ENCODE peak calls at places on chromosome 19, in seven cellular contexts. L is endothelial cell of umbilical vein, T is suprapubic skin, V is transverse colon, A is upper lobe of left lung, R is SK-N-SH, U is stomach. N is an unnamed sample.
A peak's percentile ranks its signal among the peaks of the same experiment; 100 is the strongest.

GRCh38 chr19:50854636-50855410 is at the start of gene KLK3:
- DNase-seq in L (no peak), T (no peak), V (no peak), A (no peak), R (no peak), U (no peak), N (no peak)

GRCh38 chr19:13881692-13882418 is 4.9 kb downstream of the NANOS3 start:
- DNase-seq in L (no peak), T (no peak), V (peak; percentile 63), A (peak; percentile 42), R (no peak), U (no peak), N (peak; percentile 57)

GRCh38 chr19:45164577-45165335 is 4.0 kb upstream of the NKPD1 start:
- DNase-seq in L (peak; percentile 45), T (no peak), V (peak; percentile 79), A (peak; percentile 88), R (no peak), U (peak; percentile 82), N (peak; percentile 74)

GRCh38 chr19:40771101-40771539 is 4.2 kb upstream of the MIA start:
- DNase-seq in L (no peak), T (no peak), V (no peak), A (no peak), R (no peak), U (no peak), N (no peak)

GRCh38 chr19:19372656-19373416 is 32.6 kb upstream of the GATAD2A start:
- DNase-seq in L (peak; percentile 80), T (no peak), V (peak; percentile 86), A (peak; percentile 92), R (no peak), U (peak; percentile 74), N (peak; percentile 86)

GRCh38 chr19:4859697-4860096 is 7.8 kb downstream of the PLIN3 start:
- DNase-seq in L (no peak), T (no peak), V (no peak), A (no peak), R (no peak), U (no peak), N (no peak)

GRCh38 chr19:17156947-17157302 is 58.2 kb upstream of the USE1 start:
- DNase-seq in L (no peak), T (no peak), V (no peak), A (peak; percentile 57), R (no peak), U (no peak), N (no peak)

GRCh38 chr19:55082023-55082851 is 6.6 kb downstream of the EPS8L1 start:
- DNase-seq in L (peak; percentile 70), T (no peak), V (no peak), A (no peak), R (peak; percentile 87), U (no peak), N (no peak)

GRCh38 chr19:19103167-19103566 is 35.1 kb downstream of the TMEM161A start:
- DNase-seq in L (no peak), T (no peak), V (no peak), A (no peak), R (no peak), U (no peak), N (no peak)

GRCh38 chr19:31214086-31214485 is 135.2 kb downstream of the TSHZ3 start:
- DNase-seq in L (peak; percentile 17), T (peak; percentile 90), V (peak; percentile 69), A (peak; percentile 75), R (peak; percentile 27), U (peak; percentile 63), N (peak; percentile 90)

GRCh38 chr19:42461700-42462324 is 19.1 kb upstream of the CXCL17 start:
- DNase-seq in L (no peak), T (no peak), V (no peak), A (no peak), R (no peak), U (no peak), N (no peak)

GRCh38 chr19:17155251-17155650 is 59.9 kb upstream of the USE1 start:
- DNase-seq in L (no peak), T (no peak), V (no peak), A (no peak), R (no peak), U (no peak), N (no peak)

GRCh38 chr19:18053571-18054219 is 33.0 kb downstream of the IL12RB1 start:
- DNase-seq in L (no peak), T (no peak), V (no peak), A (no peak), R (no peak), U (no peak), N (no peak)

GRCh38 chr19:40718774-40719391 is 2.0 kb downstream of the ITPKC start:
- DNase-seq in L (peak; percentile 49), T (peak; percentile 87), V (peak; percentile 93), A (peak; percentile 91), R (no peak), U (peak; percentile 92), N (no peak)

GRCh38 chr19:46862504-46862835 is 1.7 kb downstream of the ARHGAP35 start:
- DNase-seq in L (peak; percentile 35), T (peak; percentile 37), V (no peak), A (no peak), R (no peak), U (no peak), N (no peak)

GRCh38 chr19:46481947-46482346 is 10.6 kb upstream of the PNMA8A start:
- DNase-seq in L (no peak), T (no peak), V (no peak), A (no peak), R (no peak), U (no peak), N (no peak)

GRCh38 chr19:12703056-12703455 is 6.6 kb upstream of the FBXW9 start:
- DNase-seq in L (peak; percentile 60), T (no peak), V (no peak), A (no peak), R (peak; percentile 90), U (no peak), N (no peak)

DNA sequence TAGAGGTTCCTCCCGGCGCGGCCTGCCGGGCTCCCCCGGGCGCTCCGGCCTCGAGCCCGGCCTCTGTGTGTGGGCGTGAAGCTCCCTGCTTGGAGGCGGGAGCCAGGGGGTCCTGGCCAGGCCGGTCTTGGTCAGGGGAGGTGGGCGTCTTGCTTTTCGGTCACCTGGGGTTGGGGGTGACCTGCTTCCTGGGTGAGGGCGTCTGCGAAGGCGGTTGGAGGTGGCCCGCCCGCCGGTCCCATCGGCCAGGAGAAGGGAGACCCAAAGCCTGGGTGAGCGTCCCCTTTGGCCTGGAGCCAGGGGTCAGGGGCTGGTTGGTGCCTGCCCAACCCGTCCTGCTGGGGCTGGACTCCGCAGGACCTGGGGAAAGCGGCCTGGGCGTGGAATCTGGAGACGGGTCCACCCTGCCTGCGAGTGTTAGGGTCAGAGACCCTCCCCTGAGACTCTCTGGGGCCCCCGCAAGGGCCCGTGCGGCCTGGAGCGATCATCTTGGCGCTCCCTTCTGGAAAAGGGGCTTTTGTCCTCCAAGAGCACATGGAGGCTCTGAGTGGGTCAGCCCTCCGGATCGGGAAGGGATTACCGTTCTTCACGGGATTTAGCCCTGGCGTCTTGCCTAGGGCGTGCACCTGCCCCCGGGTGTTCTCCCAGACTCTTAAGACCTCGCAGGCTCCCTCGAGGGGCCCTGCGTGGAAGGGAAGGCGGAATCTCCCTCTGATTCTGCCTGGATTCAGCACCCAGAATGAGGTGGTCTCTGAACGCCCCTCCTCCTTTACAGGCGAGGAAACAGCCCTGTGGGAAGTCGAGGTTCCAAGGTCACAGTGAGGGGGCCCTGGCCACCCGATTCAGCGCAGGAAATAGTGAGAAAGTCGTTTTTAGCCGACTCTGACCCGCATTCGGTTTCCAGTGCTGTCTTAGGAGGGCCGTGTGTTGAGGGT is 762 bp downstream of the BSG start:
- DNase-seq in L (peak; percentile 55), T (no peak), V (peak; percentile 64), A (peak; percentile 62), R (peak; percentile 69), U (peak; percentile 57), N (no peak)
- TF ChIP-seq POLR2AphosphoS5 in L (peak; percentile 26), T (no peak), V (no peak), A (no peak), R (no peak), U (no peak), N (no peak)

GRCh38 chr19:35087393-35087792 is 28.2 kb upstream of the FXYD3 start:
- DNase-seq in L (no peak), T (no peak), V (no peak), A (no peak), R (no peak), U (no peak), N (no peak)

GRCh38 chr19:35090795-35091214 is 24.8 kb upstream of the FXYD3 start:
- DNase-seq in L (no peak), T (no peak), V (no peak), A (no peak), R (no peak), U (peak; percentile 61), N (no peak)

GRCh38 chr19:35089554-35089953 is 26.1 kb upstream of the FXYD3 start:
- DNase-seq in L (no peak), T (no peak), V (no peak), A (no peak), R (no peak), U (no peak), N (no peak)

GRCh38 chr19:35088514-35088913 is 27.1 kb upstream of the FXYD3 start:
- DNase-seq in L (no peak), T (no peak), V (no peak), A (no peak), R (no peak), U (no peak), N (no peak)

GRCh38 chr19:35090160-35090794 is 25.3 kb upstream of the FXYD3 start:
- DNase-seq in L (peak; percentile 57), T (no peak), V (peak; percentile 58), A (peak; percentile 65), R (peak; percentile 90), U (peak; percentile 69), N (no peak)
- H3K4me3 ChIP-seq in L (no peak overlapping the region), T (no peak overlapping the region), V (no peak overlapping the region), A (peak overlapping the region; percentile 15), R (no peak overlapping the region), U (peak overlapping the region; percentile 28), N (no peak overlapping the region)

GRCh38 chr19:29663861-29664752 is 1.2 kb upstream of the PLEKHF1 start:
- DNase-seq in L (no peak), T (no peak), V (no peak), A (peak; percentile 17), R (no peak), U (no peak), N (no peak)
- TF ChIP-seq POLR2AphosphoS5 in L (no peak), T (no peak), V (no peak), A (no peak), R (no peak), U (no peak), N (no peak)

DNA sequence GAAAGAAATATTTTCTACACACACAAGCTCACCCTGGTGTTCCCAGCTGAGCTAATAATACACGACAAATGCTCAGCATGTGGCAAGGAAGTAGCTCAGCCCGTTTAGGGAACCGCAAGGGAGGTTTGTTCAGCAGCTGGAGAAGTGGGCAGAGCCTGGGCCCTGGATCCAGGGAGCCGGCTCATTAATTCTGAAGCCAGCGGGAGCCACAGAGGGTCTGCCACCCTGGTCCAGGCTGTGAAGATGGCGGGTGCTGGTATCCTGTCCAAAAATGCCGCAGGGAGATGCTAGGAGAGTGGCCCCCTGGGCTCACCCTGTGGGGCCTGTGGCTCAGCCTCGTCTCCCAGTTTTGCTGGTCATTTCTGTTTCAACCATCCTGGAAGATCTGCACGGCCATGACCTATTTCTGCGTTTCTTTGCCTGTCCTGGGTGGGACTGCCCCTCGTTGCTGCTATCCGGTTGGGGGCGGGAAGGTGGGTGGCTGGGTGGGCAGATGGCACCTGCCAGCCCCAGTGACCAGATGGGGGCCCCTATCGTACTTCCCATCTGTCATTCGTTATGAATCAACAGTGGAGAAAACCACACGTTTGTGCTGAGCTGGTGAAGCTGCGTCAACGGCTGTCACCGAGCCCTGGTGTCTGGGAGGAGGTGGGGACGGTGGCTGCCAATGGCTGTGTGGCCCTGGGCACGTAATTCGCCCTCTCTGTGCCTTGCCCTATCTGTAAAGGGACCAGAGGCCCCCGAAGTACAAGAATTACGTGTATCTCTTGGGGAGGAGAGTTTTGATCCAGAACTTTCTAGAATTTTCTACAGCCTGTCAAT is 2.7 kb upstream of the GNA15 start:
- DNase-seq in L (no peak), T (no peak), V (peak; percentile 47), A (peak; percentile 78), R (peak; percentile 55), U (no peak), N (peak; percentile 85)
- H3K4me3 ChIP-seq in L (no peak overlapping the region), T (peak overlapping the region; percentile 3), V (no peak overlapping the region), A (no peak overlapping the region), R (no peak overlapping the region), U (no peak overlapping the region), N (peak overlapping the region; percentile 20)

N was measured in HL-60.